ENCODE peak calls at places on chromosomes 7 and 10, in five cellular contexts. One of them, this sample, is unnamed. For H3K36me3, the result is how much of the 10 kb centered on the place peaks cover.

GRCh38 chr7:102433319-102434038 is at the start of gene ORAI2:
- DNase-seq in WERI-Rb-1: peak
- DNase-seq in psoas muscle: peak
- DNase-seq in transverse colon: peak
- DNase-seq in K562: peak
- DNase-seq in this sample: peak

GRCh38 chr7:70093496-70093895 is 495.2 kb downstream of the AUTS2 start:
- DNase-seq in WERI-Rb-1: peak
- DNase-seq in psoas muscle: no peak
- DNase-seq in transverse colon: no peak
- DNase-seq in K562: no peak
- DNase-seq in this sample: no peak

GRCh38 chr7:10908600-10908999 is 65.1 kb upstream of the PHF14 start:
- DNase-seq in WERI-Rb-1: no peak
- DNase-seq in psoas muscle: no peak
- DNase-seq in transverse colon: no peak
- DNase-seq in K562: no peak
- DNase-seq in this sample: no peak

GRCh38 chr7:94420321-94420720 is 25.6 kb downstream of the COL1A2 start:
- DNase-seq in WERI-Rb-1: no peak
- DNase-seq in psoas muscle: no peak
- DNase-seq in transverse colon: no peak
- DNase-seq in K562: no peak
- DNase-seq in this sample: no peak

GRCh38 chr7:12685550-12685949 is 1.9 kb upstream of the ARL4A start:
- DNase-seq in WERI-Rb-1: peak
- DNase-seq in psoas muscle: no peak
- DNase-seq in transverse colon: no peak
- DNase-seq in K562: no peak
- DNase-seq in this sample: no peak

GRCh38 chr10:45578384-45578946 is 94.1 kb downstream of the ZFAND4 start:
- DNase-seq in WERI-Rb-1: no peak
- DNase-seq in psoas muscle: no peak
- DNase-seq in transverse colon: no peak
- DNase-seq in K562: no peak
- DNase-seq in this sample: no peak

GRCh38 chr10:79181227-79181626 is 112.5 kb downstream of the ZMIZ1 start:
- DNase-seq in WERI-Rb-1: no peak
- DNase-seq in psoas muscle: no peak
- DNase-seq in transverse colon: no peak
- DNase-seq in K562: no peak
- DNase-seq in this sample: no peak

GRCh38 chr7:44377681-44378421 is 52.5 kb upstream of the CAMK2B start:
- DNase-seq in WERI-Rb-1: no peak
- DNase-seq in psoas muscle: no peak
- DNase-seq in transverse colon: no peak
- DNase-seq in K562: no peak
- DNase-seq in this sample: no peak

GRCh38 chr7:50537417-50537816 is 27.8 kb downstream of the DDC start:
- DNase-seq in WERI-Rb-1: no peak
- DNase-seq in psoas muscle: no peak
- DNase-seq in transverse colon: no peak
- DNase-seq in K562: no peak
- DNase-seq in this sample: no peak

GRCh38 chr7:66043681-66044497 is 31.7 kb upstream of the ASL start:
- DNase-seq in WERI-Rb-1: no peak
- DNase-seq in psoas muscle: peak
- DNase-seq in transverse colon: peak
- DNase-seq in K562: no peak
- DNase-seq in this sample: peak

GRCh38 chr7:45399069-45399468 is 175.1 kb upstream of the ADCY1 start:
- DNase-seq in WERI-Rb-1: no peak
- DNase-seq in psoas muscle: no peak
- DNase-seq in transverse colon: no peak
- DNase-seq in K562: no peak
- DNase-seq in this sample: no peak

GRCh38 chr10:3780766-3781457 is 4.1 kb downstream of the KLF6 start:
- DNase-seq in WERI-Rb-1: no peak
- DNase-seq in psoas muscle: no peak
- DNase-seq in transverse colon: no peak
- DNase-seq in K562: no peak
- DNase-seq in this sample: no peak

GRCh38 chr7:100476903-100477870 is 1.8 kb downstream of the TSC22D4 start:
- DNase-seq in WERI-Rb-1: no peak
- DNase-seq in psoas muscle: no peak
- DNase-seq in transverse colon: peak
- DNase-seq in K562: peak
- DNase-seq in this sample: no peak

GRCh38 chr10:79185067-79185774 is 116.5 kb downstream of the ZMIZ1 start:
- DNase-seq in WERI-Rb-1: no peak
- DNase-seq in psoas muscle: no peak
- DNase-seq in transverse colon: no peak
- DNase-seq in K562: no peak
- DNase-seq in this sample: no peak

GRCh38 chr10:18610517-18610916 is 40.9 kb downstream of the NSUN6 start:
- DNase-seq in WERI-Rb-1: no peak
- DNase-seq in psoas muscle: no peak
- DNase-seq in transverse colon: peak
- DNase-seq in K562: peak
- DNase-seq in this sample: no peak

GRCh38 chr10:75410135-75410787 is 8.7 kb upstream of the ZNF503 start:
- DNase-seq in WERI-Rb-1: no peak
- DNase-seq in psoas muscle: no peak
- DNase-seq in transverse colon: no peak
- DNase-seq in K562: no peak
- DNase-seq in this sample: no peak

GRCh38 chr10:100637785-100638184 is 102.0 kb downstream of the HIF1AN start:
- DNase-seq in WERI-Rb-1: peak
- DNase-seq in psoas muscle: no peak
- DNase-seq in transverse colon: no peak
- DNase-seq in K562: peak
- DNase-seq in this sample: no peak

GRCh38 chr7:34048445-34048844 is 143.1 kb downstream of the BMPER start:
- DNase-seq in WERI-Rb-1: no peak
- DNase-seq in psoas muscle: no peak
- DNase-seq in transverse colon: no peak
- DNase-seq in K562: no peak
- DNase-seq in this sample: no peak

GRCh38 chr10:77818378-77818777 is 108.2 kb downstream of the DLG5 start:
- DNase-seq in WERI-Rb-1: no peak
- DNase-seq in psoas muscle: no peak
- DNase-seq in transverse colon: no peak
- DNase-seq in K562: no peak
- DNase-seq in this sample: no peak

GRCh38 chr10:29725133-29725720 is 90.5 kb upstream of the SVIL start:
- DNase-seq in WERI-Rb-1: no peak
- DNase-seq in psoas muscle: no peak
- DNase-seq in transverse colon: peak
- DNase-seq in K562: no peak
- DNase-seq in this sample: no peak

GRCh38 chr10:80447618-80448190 is 6.4 kb upstream of the TSPAN14 start:
- DNase-seq in WERI-Rb-1: no peak
- DNase-seq in psoas muscle: no peak
- DNase-seq in transverse colon: no peak
- DNase-seq in K562: no peak
- DNase-seq in this sample: no peak

GRCh38 chr10:72802291-72803118 is 91.0 kb upstream of the OIT3 start:
- DNase-seq in WERI-Rb-1: no peak
- DNase-seq in psoas muscle: no peak
- DNase-seq in transverse colon: no peak
- DNase-seq in K562: no peak
- DNase-seq in this sample: no peak

GRCh38 chr10:73247509-73248258 is 629 bp upstream of the DNAJC9 start:
- DNase-seq in WERI-Rb-1: no peak
- DNase-seq in psoas muscle: no peak
- DNase-seq in transverse colon: no peak
- DNase-seq in K562: peak
- DNase-seq in this sample: no peak

GRCh38 chr7:52723606-52724005 is 311.8 kb upstream of the POM121L12 start:
- DNase-seq in WERI-Rb-1: no peak
- DNase-seq in psoas muscle: no peak
- DNase-seq in transverse colon: no peak
- DNase-seq in K562: no peak
- DNase-seq in this sample: no peak

GRCh38 chr7:5361446-5362155 is 62.0 kb downstream of the TNRC18 start:
- DNase-seq in WERI-Rb-1: no peak
- DNase-seq in psoas muscle: no peak
- DNase-seq in transverse colon: no peak
- DNase-seq in K562: no peak
- DNase-seq in this sample: no peak

GRCh38 chr10:103791291-103791690 is 64.1 kb downstream of the SH3PXD2A start:
- DNase-seq in WERI-Rb-1: no peak
- DNase-seq in psoas muscle: no peak
- DNase-seq in transverse colon: no peak
- DNase-seq in K562: no peak
- DNase-seq in this sample: no peak

GRCh38 chr7:138097064-138097741 is 20.9 kb downstream of the AKR1D1 start:
- DNase-seq in WERI-Rb-1: peak
- DNase-seq in psoas muscle: no peak
- DNase-seq in transverse colon: peak
- DNase-seq in K562: peak
- DNase-seq in this sample: no peak

GRCh38 chr10:98041352-98042043 is 11.1 kb upstream of the CRTAC1 start:
- DNase-seq in WERI-Rb-1: peak
- DNase-seq in psoas muscle: peak
- DNase-seq in transverse colon: peak
- DNase-seq in K562: peak
- DNase-seq in this sample: peak

GRCh38 chr10:96746503-96746902 is 26.2 kb upstream of the PIK3AP1 start:
- DNase-seq in WERI-Rb-1: no peak
- DNase-seq in psoas muscle: no peak
- DNase-seq in transverse colon: no peak
- DNase-seq in K562: no peak
- DNase-seq in this sample: no peak

GRCh38 chr10:131076341-131076740 is 235.2 kb downstream of the TCERG1L start:
- DNase-seq in WERI-Rb-1: no peak
- DNase-seq in psoas muscle: no peak
- DNase-seq in transverse colon: no peak
- DNase-seq in K562: no peak
- DNase-seq in this sample: no peak

GRCh38 chr7:42986781-42987248 is 54.6 kb downstream of the MRPL32 start:
- DNase-seq in WERI-Rb-1: no peak
- DNase-seq in psoas muscle: no peak
- DNase-seq in transverse colon: no peak
- DNase-seq in K562: peak
- DNase-seq in this sample: no peak

GRCh38 chr7:70238171-70238575 is 639.9 kb downstream of the AUTS2 start:
- DNase-seq in WERI-Rb-1: peak
- DNase-seq in psoas muscle: no peak
- DNase-seq in transverse colon: no peak
- DNase-seq in K562: no peak
- DNase-seq in this sample: no peak

GRCh38 chr7:134875867-134876266 is 96.4 kb downstream of the CALD1 start:
- DNase-seq in WERI-Rb-1: no peak
- DNase-seq in psoas muscle: no peak
- DNase-seq in transverse colon: no peak
- DNase-seq in K562: no peak
- DNase-seq in this sample: no peak

GRCh38 chr7:67636363-67637355 is 640.0 kb downstream of the TYW1 start:
- DNase-seq in WERI-Rb-1: peak
- DNase-seq in psoas muscle: no peak
- DNase-seq in transverse colon: no peak
- DNase-seq in K562: no peak
- DNase-seq in this sample: no peak

GRCh38 chr7:155985518-155986427 is 173.5 kb upstream of the SHH start:
- DNase-seq in WERI-Rb-1: no peak
- DNase-seq in psoas muscle: no peak
- DNase-seq in transverse colon: no peak
- DNase-seq in K562: no peak
- DNase-seq in this sample: peak

GRCh38 chr7:83655951-83656556 is 7.1 kb upstream of the SEMA3E start:
- DNase-seq in WERI-Rb-1: peak
- DNase-seq in psoas muscle: no peak
- DNase-seq in transverse colon: peak
- DNase-seq in K562: peak
- DNase-seq in this sample: no peak

GRCh38 chr10:34183397-34183796 is 631.7 kb downstream of the PARD3 start:
- DNase-seq in WERI-Rb-1: no peak
- DNase-seq in psoas muscle: no peak
- DNase-seq in transverse colon: no peak
- DNase-seq in K562: no peak
- DNase-seq in this sample: no peak
- H3K4me3 ChIP-seq in WERI-Rb-1: no peak
- H3K4me3 ChIP-seq in psoas muscle: no peak
- H3K4me3 ChIP-seq in transverse colon: no peak
- H3K4me3 ChIP-seq in K562: no peak
- H3K4me3 ChIP-seq in this sample: no peak

DNA sequence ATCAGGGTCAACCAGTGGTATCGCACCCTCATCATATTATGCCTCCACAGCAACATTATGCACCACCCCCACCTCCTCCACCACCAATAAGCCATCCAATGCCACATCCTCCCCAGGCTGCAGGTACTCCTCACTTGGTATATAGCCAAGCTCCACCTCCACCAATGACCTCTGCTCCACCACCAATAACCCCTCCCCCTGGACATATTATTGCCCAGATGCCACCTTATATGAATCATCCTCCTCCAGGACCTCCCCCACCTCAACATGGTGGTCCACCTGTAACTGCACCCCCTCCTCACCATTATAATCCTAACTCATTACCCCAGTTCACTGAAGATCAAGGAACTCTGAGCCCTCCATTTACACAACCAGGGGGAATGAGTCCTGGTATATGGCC is 14.7 kb downstream of the CBLL1 start:
- DNase-seq in WERI-Rb-1: no peak
- DNase-seq in psoas muscle: no peak
- DNase-seq in transverse colon: no peak
- DNase-seq in K562: no peak
- DNase-seq in this sample: no peak
- H3K36me3 ChIP-seq in WERI-Rb-1: half or more
- H3K36me3 ChIP-seq in psoas muscle: under half
- H3K36me3 ChIP-seq in transverse colon: under half
- H3K36me3 ChIP-seq in K562: half or more
- H3K36me3 ChIP-seq in this sample: half or more

GRCh38 chr7:123535517-123535916 is 1.1 kb upstream of the IQUB start:
- DNase-seq in WERI-Rb-1: no peak
- DNase-seq in psoas muscle: no peak
- DNase-seq in transverse colon: no peak
- DNase-seq in K562: peak
- DNase-seq in this sample: no peak
- H3K4me3 ChIP-seq in WERI-Rb-1: peak
- H3K4me3 ChIP-seq in psoas muscle: peak
- H3K4me3 ChIP-seq in transverse colon: no peak
- H3K4me3 ChIP-seq in K562: peak
- H3K4me3 ChIP-seq in this sample: peak

GRCh38 chr10:19892677-19893076 is 76.4 kb downstream of the PLXDC2 start:
- DNase-seq in WERI-Rb-1: no peak
- DNase-seq in psoas muscle: no peak
- DNase-seq in transverse colon: no peak
- DNase-seq in K562: no peak
- DNase-seq in this sample: no peak
- H3K36me3 ChIP-seq in WERI-Rb-1: under half
- H3K36me3 ChIP-seq in psoas muscle: under half
- H3K36me3 ChIP-seq in transverse colon: under half
- H3K36me3 ChIP-seq in K562: under half
- H3K36me3 ChIP-seq in this sample: under half